ENCODE peak calls at places on chromosomes 3 and 15, in eight cellular contexts. J is pancreas; Q is CD8-positive, alpha-beta T cell; L is heart left ventricle; M is left ventricle myocardium inferior; W is tibial artery; B is hepatocyte; T is PC-9. H is an unnamed sample.
A peak's percentile ranks its signal among the peaks of the same experiment; 100 is the strongest.

GRCh38 chr3:38843898-38844297 is 27.9 kb upstream of the SCN10A start:
- DNase-seq in J (no peak), Q (no peak), L (peak; percentile 16), M (no peak), W (no peak), B (peak; percentile 52), T (no peak), H (no peak)

GRCh38 chr3:100637197-100637631 is 27.8 kb downstream of the ADGRG7 start:
- DNase-seq in J (no peak), Q (no peak), L (no peak), M (no peak), W (no peak), B (peak; percentile 31), T (peak; percentile 35), H (no peak)

GRCh38 chr3:70754314-70754713 is 441.9 kb upstream of the MDFIC2 start:
- DNase-seq in J (no peak), Q (no peak), L (no peak), M (no peak), W (no peak), B (no peak), T (no peak), H (no peak)

GRCh38 chr15:85473455-85473854 is 93.1 kb downstream of the AKAP13 start:
- DNase-seq in J (no peak), Q (no peak), L (no peak), M (no peak), W (no peak), B (no peak), T (no peak), H (no peak)

GRCh38 chr3:217948-218347 is 21.4 kb downstream of the CHL1 start:
- DNase-seq in J (no peak), Q (no peak), L (no peak), M (no peak), W (no peak), B (no peak), T (no peak), H (no peak)

GRCh38 chr3:187963003-187963676 is 190.8 kb upstream of the LPP start:
- DNase-seq in J (no peak), Q (no peak), L (no peak), M (no peak), W (no peak), B (no peak), T (no peak), H (no peak)

GRCh38 chr15:70012895-70013294 is 84.8 kb downstream of the TLE3 start:
- DNase-seq in J (no peak), Q (no peak), L (no peak), M (no peak), W (no peak), B (no peak), T (no peak), H (no peak)

GRCh38 chr3:7166460-7166859 is 305.5 kb downstream of the GRM7 start:
- DNase-seq in J (no peak), Q (no peak), L (peak; percentile 31), M (no peak), W (no peak), B (no peak), T (no peak), H (no peak)

GRCh38 chr15:49096090-49096750 is 50.0 kb upstream of the SECISBP2L start:
- DNase-seq in J (no peak), Q (no peak), L (no peak), M (no peak), W (no peak), B (peak; percentile 12), T (no peak), H (no peak)
- H3K27ac ChIP-seq in J (no peak overlapping the region), Q (no peak overlapping the region), L (no peak overlapping the region), M (peak overlapping the region; percentile 64), W (no peak overlapping the region), B (peak overlapping the region; percentile 9), T (no peak overlapping the region), H (no peak overlapping the region)

GRCh38 chr3:113659996-113660395 is 36.4 kb downstream of the USF3 start:
- DNase-seq in J (no peak), Q (no peak), L (no peak), M (no peak), W (no peak), B (no peak), T (no peak), H (no peak)

GRCh38 chr3:113660901-113661300 is 35.5 kb downstream of the USF3 start:
- DNase-seq in J (no peak), Q (no peak), L (peak; percentile 47), M (no peak), W (no peak), B (no peak), T (no peak), H (no peak)

GRCh38 chr3:113660458-113660857 is 36.0 kb downstream of the USF3 start:
- DNase-seq in J (no peak), Q (no peak), L (no peak), M (no peak), W (no peak), B (no peak), T (no peak), H (no peak)

GRCh38 chr3:113658107-113658506 is 38.3 kb downstream of the USF3 start:
- DNase-seq in J (no peak), Q (no peak), L (no peak), M (no peak), W (no peak), B (no peak), T (no peak), H (no peak)

DNA sequence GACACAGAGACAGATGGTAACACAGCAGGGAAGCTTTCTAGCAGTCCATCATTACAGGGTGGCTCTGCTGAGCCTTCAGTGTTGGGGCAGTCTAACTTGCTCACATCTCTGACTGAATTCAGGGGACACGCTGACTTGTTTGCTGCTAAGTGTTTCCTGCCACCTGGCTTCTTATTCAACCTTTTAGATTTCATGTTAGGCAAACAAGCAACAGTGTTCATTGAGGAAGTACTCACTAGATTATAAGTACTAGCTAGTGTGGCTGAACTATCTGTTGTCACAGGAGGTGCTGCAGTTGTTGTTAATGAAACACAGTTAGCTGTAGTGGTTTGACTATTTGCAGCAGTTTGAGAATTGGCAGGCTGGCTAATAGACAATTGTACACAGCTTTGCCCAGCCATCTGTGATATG is 37.3 kb downstream of the USF3 start:
- DNase-seq in J (no peak), Q (no peak), L (no peak), M (no peak), W (no peak), B (no peak), T (no peak), H (peak; percentile 87)
- H3K27ac ChIP-seq in J (no peak overlapping the region), Q (no peak overlapping the region), L (no peak overlapping the region), M (peak overlapping the region; percentile 80), W (no peak overlapping the region), B (no peak overlapping the region), T (no peak overlapping the region), H (no peak overlapping the region)

DNA sequence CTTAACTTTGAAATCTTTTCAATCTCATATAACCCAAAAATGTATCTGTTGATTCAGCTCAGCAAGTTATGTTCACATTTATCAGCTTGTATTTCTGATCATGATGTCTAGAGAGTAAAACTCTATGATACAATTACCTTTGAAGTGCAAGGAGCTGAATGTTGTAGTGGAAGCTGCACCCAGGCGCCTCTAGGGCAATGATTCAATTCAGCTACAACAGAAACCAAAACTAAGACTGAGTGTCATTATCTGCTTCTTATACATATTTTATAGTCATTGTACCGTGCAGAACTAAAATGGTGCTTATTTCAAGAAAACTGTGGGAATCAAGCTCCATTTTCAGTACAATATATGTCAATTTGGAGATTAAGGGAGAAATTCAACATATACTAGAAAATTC is 1237.5 kb downstream of the ZPLD1 start:
- DNase-seq in J (no peak), Q (no peak), L (no peak), M (no peak), W (no peak), B (no peak), T (no peak), H (no peak)
- H3K27ac ChIP-seq in J (no peak overlapping the region), Q (no peak overlapping the region), L (no peak overlapping the region), M (no peak overlapping the region), W (no peak overlapping the region), B (no peak overlapping the region), T (no peak overlapping the region), H (no peak overlapping the region)

DNA sequence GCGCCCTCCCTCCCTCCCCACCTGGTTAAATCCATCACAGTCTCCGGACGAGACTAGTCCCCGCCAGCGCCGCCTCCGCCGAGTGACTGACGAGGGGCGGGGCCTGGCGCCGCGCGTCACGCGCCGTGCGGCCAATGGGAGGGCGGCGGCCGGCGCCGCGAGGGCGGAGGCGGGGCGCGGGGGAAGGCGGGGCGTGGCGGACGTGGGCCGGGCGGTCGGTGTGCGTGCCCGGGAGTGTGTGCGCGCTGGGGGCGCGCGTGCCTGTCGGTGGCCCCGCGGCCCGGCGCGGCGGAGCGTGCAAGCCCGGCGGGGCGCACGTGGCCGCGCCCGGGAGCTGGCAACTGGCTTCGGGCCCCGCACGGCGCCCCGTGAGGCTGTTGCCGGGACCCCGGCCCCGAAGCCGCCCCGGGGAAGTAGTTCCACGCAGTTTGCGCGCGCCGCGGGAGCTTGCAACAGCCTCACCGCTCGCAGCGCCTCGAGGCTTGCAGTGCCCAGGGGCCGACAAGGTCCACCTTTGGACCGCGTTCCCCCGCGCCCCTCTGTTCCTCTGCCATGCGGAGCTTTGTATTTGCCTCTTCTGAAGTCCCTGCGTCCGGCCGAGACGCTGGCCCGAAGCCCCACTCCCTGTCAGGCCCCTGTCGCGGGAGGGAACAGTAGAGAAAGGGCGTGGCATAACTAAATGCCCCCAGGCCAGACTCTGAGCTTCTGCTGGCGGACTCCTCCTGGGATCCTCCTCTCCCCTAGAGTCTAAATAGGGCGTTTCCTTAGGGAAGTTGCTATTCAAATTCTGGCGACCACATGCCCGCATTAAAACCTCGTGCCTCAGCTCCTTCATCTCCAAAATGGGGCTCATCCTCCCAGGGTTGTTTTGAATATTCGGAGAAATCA is 400.9 kb downstream of the SHQ1 start:
- DNase-seq in J (peak; percentile 99), Q (peak; percentile 88), L (peak; percentile 95), M (peak; percentile 93), W (peak; percentile 86), B (peak; percentile 98), T (peak; percentile 50), H (peak; percentile 30)
- H3K27ac ChIP-seq in J (peak overlapping the region; percentile 90), Q (no peak overlapping the region), L (peak overlapping the region; percentile 91), M (peak overlapping the region; percentile 87), W (peak overlapping the region; percentile 79), B (peak overlapping the region; percentile 99), T (peak overlapping the region; percentile 61), H (peak overlapping the region; percentile 78)

DNA sequence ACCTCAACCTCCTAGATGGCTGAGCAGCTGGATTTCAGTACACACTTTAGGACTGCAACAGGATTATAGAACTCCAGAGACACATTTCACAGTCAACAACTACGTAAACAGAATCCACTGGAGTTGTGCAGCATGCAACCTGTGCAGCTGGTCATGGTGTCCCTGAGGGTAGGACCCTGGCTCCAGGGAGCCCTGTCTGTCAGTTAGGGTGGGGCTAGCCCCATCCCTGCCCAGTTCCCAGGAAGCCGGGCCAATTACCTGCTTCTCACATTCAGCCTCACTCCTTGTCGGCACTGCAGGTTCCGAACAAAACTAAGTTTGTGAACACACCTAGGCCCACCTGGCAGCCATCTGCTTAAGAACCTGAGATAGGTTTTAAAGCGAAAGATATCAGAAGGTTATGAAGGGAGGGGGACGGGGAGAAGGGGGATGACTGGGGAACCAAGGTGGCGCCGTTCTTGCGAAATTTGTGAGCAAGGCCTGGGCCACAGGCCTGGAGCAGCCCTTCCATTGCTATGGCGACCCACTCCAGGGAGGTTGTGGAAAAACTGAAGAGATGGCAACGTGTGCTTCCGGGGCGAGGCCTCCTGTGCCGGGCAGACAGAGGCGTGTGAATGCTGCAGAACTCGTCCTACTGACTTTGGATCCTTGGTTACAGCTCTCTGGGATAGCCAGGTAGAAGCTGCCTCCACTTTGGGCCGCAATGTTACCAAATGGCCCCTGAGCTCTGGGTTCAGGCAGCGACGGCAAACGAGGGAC is 25.3 kb downstream of the ACSBG1 start:
- DNase-seq in J (no peak), Q (no peak), L (no peak), M (no peak), W (no peak), B (no peak), T (peak; percentile 71), H (no peak)
- H3K27ac ChIP-seq in J (peak overlapping the region; percentile 54), Q (no peak overlapping the region), L (no peak overlapping the region), M (peak overlapping the region; percentile 58), W (no peak overlapping the region), B (peak overlapping the region; percentile 57), T (peak overlapping the region; percentile 68), H (peak overlapping the region; percentile 96)

GRCh38 chr15:37015025-37015424 is 85.3 kb downstream of the MEIS2 start:
- DNase-seq in J (no peak), Q (no peak), L (no peak), M (no peak), W (no peak), B (peak; percentile 41), T (no peak), H (peak; percentile 36)
- H3K27ac ChIP-seq in J (no peak overlapping the region), Q (no peak overlapping the region), L (peak overlapping the region; percentile 68), M (peak overlapping the region; percentile 84), W (peak overlapping the region; percentile 61), B (peak overlapping the region; percentile 33), T (no peak overlapping the region), H (peak overlapping the region; percentile 87)